ENCODE peak calls at places on chromosomes 6 and 20, in nine cellular contexts. B, X, W, F, A, Z, K, D and I are unnamed samples. For H3K36me3, the result is how much of the 10 kb centered on the place peaks cover.

GRCh38 chr20:24765316-24766142 is 183.5 kb upstream of the CST7 start:
- DNase-seq in B (no peak), X (no peak), W (no peak), F (no peak), A (no peak), Z (no peak), K (no peak), D (no peak), I (no peak)

GRCh38 chr6:120096861-120097260 is 747.3 kb upstream of the MAN1A1 start:
- DNase-seq in B (no peak), X (no peak), W (no peak), F (no peak), A (no peak), Z (no peak), K (no peak), D (no peak), I (no peak)

GRCh38 chr6:5566718-5567117 is 305.4 kb downstream of the FARS2 start:
- DNase-seq in B (no peak), X (no peak), W (no peak), F (no peak), A (no peak), Z (no peak), K (no peak), D (no peak), I (peak)

GRCh38 chr6:51477912-51478311 is 609.5 kb downstream of the PKHD1 start:
- DNase-seq in B (no peak), X (no peak), W (no peak), F (no peak), A (no peak), Z (no peak), K (no peak), D (no peak), I (no peak)

GRCh38 chr20:2922957-2923356 is 49.7 kb downstream of the PTPRA start:
- DNase-seq in B (no peak), X (no peak), W (no peak), F (no peak), A (peak), Z (no peak), K (no peak), D (no peak), I (no peak)

GRCh38 chr20:8829232-8829631 is 239.7 kb upstream of the PLCB4 start:
- DNase-seq in B (no peak), X (no peak), W (no peak), F (no peak), A (no peak), Z (no peak), K (no peak), D (no peak), I (no peak)

GRCh38 chr6:73713426-73714147 is 17.6 kb downstream of the CD109 start:
- DNase-seq in B (no peak), X (no peak), W (no peak), F (no peak), A (no peak), Z (no peak), K (no peak), D (no peak), I (no peak)

GRCh38 chr6:134132494-134133141 is 80.2 kb upstream of the SLC2A12 start:
- DNase-seq in B (no peak), X (no peak), W (peak), F (no peak), A (no peak), Z (no peak), K (no peak), D (peak), I (no peak)

GRCh38 chr6:37289931-37290330 is 32.0 kb upstream of the TMEM217 start:
- DNase-seq in B (no peak), X (no peak), W (no peak), F (no peak), A (no peak), Z (no peak), K (no peak), D (no peak), I (peak)

GRCh38 chr6:54008589-54008988 is 102.7 kb upstream of the MLIP start:
- DNase-seq in B (no peak), X (no peak), W (no peak), F (no peak), A (no peak), Z (no peak), K (no peak), D (no peak), I (no peak)

GRCh38 chr6:14197118-14197517 is 79.5 kb downstream of the CD83 start:
- DNase-seq in B (no peak), X (no peak), W (no peak), F (no peak), A (no peak), Z (no peak), K (no peak), D (no peak), I (no peak)

GRCh38 chr20:46348231-46348803 is 40.0 kb upstream of the CDH22 start:
- DNase-seq in B (peak), X (no peak), W (no peak), F (no peak), A (no peak), Z (no peak), K (no peak), D (peak), I (no peak)

GRCh38 chr20:41316009-41316408 is 1.5 kb downstream of the ZHX3 start:
- DNase-seq in B (no peak), X (no peak), W (no peak), F (no peak), A (no peak), Z (no peak), K (no peak), D (no peak), I (no peak)

GRCh38 chr6:149221774-149222070 is 95.8 kb upstream of the TAB2 start:
- DNase-seq in B (no peak), X (no peak), W (peak), F (no peak), A (peak), Z (no peak), K (no peak), D (peak), I (no peak)

GRCh38 chr6:62652692-62653328 is 366.8 kb upstream of the KHDRBS2 start:
- DNase-seq in B (no peak), X (no peak), W (peak), F (no peak), A (peak), Z (no peak), K (no peak), D (peak), I (no peak)

GRCh38 chr6:81772741-81773140 is 20.3 kb upstream of the TENT5A start:
- DNase-seq in B (no peak), X (no peak), W (peak), F (no peak), A (peak), Z (no peak), K (no peak), D (peak), I (no peak)

GRCh38 chr6:140970485-140970884 is 1162.2 kb upstream of the GJE1 start:
- DNase-seq in B (no peak), X (no peak), W (no peak), F (no peak), A (no peak), Z (no peak), K (no peak), D (peak), I (no peak)

GRCh38 chr6:121584591-121585369 is 149.3 kb downstream of the GJA1 start:
- DNase-seq in B (no peak), X (no peak), W (peak), F (no peak), A (no peak), Z (no peak), K (no peak), D (peak), I (no peak)

GRCh38 chr6:166382933-166383816 is at the start of gene MPC1:
- DNase-seq in B (peak), X (peak), W (peak), F (peak), A (peak), Z (peak), K (peak), D (peak), I (peak)

GRCh38 chr6:130111031-130111430 is 92.7 kb downstream of the L3MBTL3 start:
- DNase-seq in B (no peak), X (no peak), W (no peak), F (no peak), A (no peak), Z (no peak), K (no peak), D (peak), I (no peak)

GRCh38 chr6:16929814-16930213 is 168.6 kb upstream of the ATXN1 start:
- DNase-seq in B (no peak), X (no peak), W (peak), F (no peak), A (peak), Z (no peak), K (no peak), D (peak), I (no peak)

GRCh38 chr6:111683749-111684267 is 78.1 kb upstream of the TRAF3IP2 start:
- DNase-seq in B (peak), X (no peak), W (peak), F (no peak), A (no peak), Z (no peak), K (peak), D (peak), I (no peak)

GRCh38 chr6:113920663-113921267 is 50.2 kb downstream of the HDAC2 start:
- DNase-seq in B (no peak), X (peak), W (no peak), F (no peak), A (no peak), Z (no peak), K (no peak), D (no peak), I (no peak)

GRCh38 chr20:36105731-36106226 is 48.8 kb upstream of the EPB41L1 start:
- DNase-seq in B (no peak), X (no peak), W (no peak), F (peak), A (no peak), Z (peak), K (no peak), D (no peak), I (no peak)

GRCh38 chr6:20334961-20335360 is 66.7 kb upstream of the E2F3 start:
- DNase-seq in B (no peak), X (no peak), W (no peak), F (no peak), A (no peak), Z (no peak), K (no peak), D (no peak), I (no peak)

GRCh38 chr20:11114382-11114781 is 440.6 kb upstream of the JAG1 start:
- DNase-seq in B (no peak), X (no peak), W (no peak), F (no peak), A (no peak), Z (no peak), K (no peak), D (no peak), I (no peak)

DNA sequence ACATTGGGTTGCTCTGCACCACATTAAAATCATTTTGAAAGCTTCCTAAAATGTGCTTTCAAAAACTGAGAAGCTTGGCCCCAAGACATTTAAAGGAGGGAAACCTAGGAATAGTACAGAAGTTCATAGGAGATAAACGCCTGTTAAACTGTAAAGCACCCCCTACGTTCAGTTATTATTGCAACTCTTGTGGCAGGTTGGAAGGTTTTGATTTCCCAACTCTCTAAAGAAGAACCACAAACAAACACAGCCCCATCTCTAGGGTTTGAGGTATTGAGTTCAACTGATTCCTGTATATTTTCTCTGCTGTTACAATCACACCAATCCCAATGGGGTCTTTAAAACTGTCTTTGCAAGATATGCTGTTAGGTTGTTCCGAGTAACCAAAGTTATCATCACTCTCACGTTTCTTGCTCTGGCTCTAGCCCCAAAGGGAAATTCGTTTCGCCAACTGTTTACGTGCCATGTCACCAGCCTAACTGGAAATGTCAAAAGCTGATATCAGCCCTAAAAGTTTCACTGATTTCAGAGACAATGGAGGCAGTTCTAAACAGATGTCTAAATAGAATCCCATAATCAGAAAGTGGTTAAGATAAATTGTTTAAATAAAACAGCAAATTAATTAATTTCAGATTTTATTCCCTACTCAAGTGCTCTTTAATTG is 12.1 kb downstream of the TFAP2A start:
- DNase-seq in B (no peak), X (no peak), W (no peak), F (no peak), A (no peak), Z (no peak), K (no peak), D (no peak), I (no peak)
- H3K36me3 ChIP-seq in B (under half), X (under half), W (under half), F (under half), A (half or more), Z (under half), K (under half), D (under half), I (under half)

DNA sequence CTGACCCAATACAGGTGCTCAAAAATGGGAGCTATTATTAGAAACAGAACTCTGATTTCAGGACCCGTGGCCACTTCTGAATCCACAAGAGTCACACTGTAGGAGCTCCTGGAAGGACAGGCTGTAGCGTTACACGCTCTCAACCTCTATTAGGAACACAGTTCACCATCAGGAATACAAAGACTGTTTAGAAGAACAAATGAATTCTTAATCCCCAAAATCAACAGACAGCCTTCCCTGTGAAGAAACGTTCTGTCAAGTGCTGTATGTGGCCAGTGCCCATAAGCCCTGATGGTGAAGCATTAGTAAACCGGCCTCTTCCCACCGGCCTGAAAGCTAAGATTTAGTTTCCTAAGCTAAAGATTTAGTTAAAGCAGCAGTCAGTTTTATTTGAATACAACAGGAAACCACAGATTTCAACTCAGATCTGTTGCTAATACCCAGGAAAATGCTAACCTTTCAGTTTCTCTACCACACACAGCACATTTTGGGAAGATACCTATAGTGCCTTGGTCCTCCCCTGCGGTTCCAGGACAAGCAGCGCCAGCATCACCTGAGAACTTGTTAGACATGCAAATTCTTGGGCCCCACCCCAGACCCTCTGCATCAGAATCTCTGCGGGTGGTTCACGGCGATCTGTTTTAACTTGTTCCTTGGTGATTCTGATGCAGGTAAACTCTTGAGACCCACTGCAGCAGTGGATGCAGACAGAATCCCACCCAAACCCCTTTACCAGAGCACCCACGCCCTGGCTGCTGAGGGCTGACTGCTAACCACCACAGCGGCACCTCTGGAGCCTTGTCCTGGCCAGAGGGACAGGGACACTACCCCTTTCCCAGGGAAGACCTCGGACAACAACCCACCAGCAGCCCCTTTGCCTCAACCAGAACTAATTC is 33.4 kb downstream of the MTRES1 start:
- DNase-seq in B (no peak), X (no peak), W (no peak), F (no peak), A (no peak), Z (no peak), K (no peak), D (peak), I (no peak)
- H3K4me3 ChIP-seq in B (no peak), X (no peak), W (no peak), F (no peak), A (no peak), Z (no peak), K (no peak), D (no peak), I (no peak)

GRCh38 chr6:64507661-64508060 is 872.1 kb downstream of the PHF3 start:
- DNase-seq in B (no peak), X (no peak), W (no peak), F (no peak), A (no peak), Z (no peak), K (no peak), D (no peak), I (no peak)

GRCh38 chr6:64504509-64504908 is 868.9 kb downstream of the PHF3 start:
- DNase-seq in B (no peak), X (no peak), W (no peak), F (no peak), A (no peak), Z (no peak), K (no peak), D (peak), I (no peak)

DNA sequence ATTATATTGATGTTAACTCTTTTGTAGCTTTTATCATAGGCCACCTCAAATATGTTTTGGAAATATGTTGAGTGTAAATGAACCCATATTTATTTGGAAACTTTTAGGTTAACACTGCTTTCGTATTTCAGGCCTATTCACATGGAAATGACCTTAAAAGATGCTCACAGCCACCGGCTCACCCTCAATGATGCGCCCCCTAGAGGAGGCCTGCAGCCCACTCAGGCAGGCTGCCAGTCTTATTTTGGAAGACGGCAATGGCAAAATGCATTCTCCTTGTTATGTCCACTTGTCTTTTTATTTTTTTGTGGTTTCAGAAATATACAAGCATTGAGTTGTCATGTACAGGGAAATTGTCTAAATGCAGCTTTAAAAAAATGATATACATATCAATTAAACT is 869.7 kb downstream of the PHF3 start:
- DNase-seq in B (no peak), X (no peak), W (no peak), F (no peak), A (no peak), Z (peak), K (no peak), D (no peak), I (no peak)
- TF ChIP-seq CTCF in B (peak), X (peak), W (peak), F (no peak), A (peak), Z (no peak), K (no peak), D (peak), I (peak)

GRCh38 chr6:3751730-3752537 is 421 bp upstream of the PXDC1 start:
- DNase-seq in B (peak), X (peak), W (peak), F (peak), A (peak), Z (peak), K (peak), D (peak), I (peak)
- H3K36me3 ChIP-seq in B (under half), X (under half), W (under half), F (under half), A (under half), Z (under half), K (under half), D (under half), I (under half)

GRCh38 chr6:33019358-33019757 is 10.0 kb upstream of the HLA-DOA start:
- DNase-seq in B (no peak), X (no peak), W (no peak), F (no peak), A (no peak), Z (no peak), K (no peak), D (no peak), I (no peak)
- H3K4me3 ChIP-seq in B (peak), X (peak), W (peak), F (no peak), A (no peak), Z (no peak), K (peak), D (no peak), I (no peak)